ENCODE peak calls at places on chromosome 11, in eight cellular contexts. G is activated T-helper 1 cell treated with anti-CD3 and anti-CD28 coated beads, Interleukin-12 subunit alpha, Interleukin-12 subunit beta, Interleukin-2, Interleukin-4 antibody, amounts not matched to agents 30 ng/mL and 10 ng/mL and 1 ng/mL, durations not matched to agents 14 hours and 24 hours and 36 hours; L is nephron progenitor cell; Y is activated T-cell treated with anti-CD3 and anti-CD28 coated beads, Interleukin-2, amount 50 U/mL, for 72 hours; I is EH; K is GM12865; Q is substantia nigra; O is foreskin fibroblast. E is an unnamed sample.

GRCh38 chr11:111395749-111396148 is 16.7 kb upstream of the POU2AF1 start:
- DNase-seq in G (no peak), Y (no peak), L (no peak), I (no peak), O (no peak), K (peak), Q (no peak), E (no peak)

GRCh38 chr11:112255075-112255739 is 5.5 kb downstream of the PLET1 start:
- DNase-seq in K (no peak), I (peak), Q (no peak), L (no peak), G (no peak), Y (no peak), O (peak), E (peak)

GRCh38 chr11:110410638-110411037 is 19.1 kb upstream of the FDX1 start:
- DNase-seq in K (no peak), L (no peak), I (no peak), G (no peak), Q (no peak), Y (no peak), O (no peak), E (no peak)

GRCh38 chr11:75214411-75214821 is 26.2 kb upstream of the TPBGL start:
- DNase-seq in O (peak), L (peak), K (peak), Y (peak), I (peak), G (peak), Q (peak), E (peak)

GRCh38 chr11:46527586-46527985 is 66.2 kb downstream of the AMBRA1 start:
- DNase-seq in I (no peak), O (no peak), K (no peak), L (no peak), Q (no peak), G (no peak), Y (no peak), E (no peak)

GRCh38 chr11:123054301-123055065 is 7.5 kb downstream of the HSPA8 start:
- DNase-seq in Y (no peak), L (peak), G (no peak), I (peak), Q (peak), O (peak), K (peak), E (no peak)

GRCh38 chr11:88338223-88338661 is 706 bp upstream of the CTSC start:
- DNase-seq in K (peak), L (peak), O (peak), Q (no peak), G (peak), I (peak), Y (peak), E (peak)

GRCh38 chr11:124612567-124613245 is 1.5 kb downstream of the PANX3 start:
- DNase-seq in O (no peak), Q (no peak), L (peak), Y (no peak), K (no peak), I (peak), G (no peak), E (no peak)

GRCh38 chr11:15696069-15696468 is 581.3 kb downstream of the INSC start:
- DNase-seq in G (no peak), L (no peak), Y (no peak), I (no peak), Q (no peak), O (no peak), K (no peak), E (no peak)

GRCh38 chr11:79902493-79902892 is 461.7 kb upstream of the TENM4 start:
- DNase-seq in I (peak), G (no peak), K (no peak), O (no peak), L (no peak), Y (no peak), Q (no peak), E (no peak)

GRCh38 chr11:68832476-68833176 is 9.1 kb downstream of the CPT1A start:
- DNase-seq in G (no peak), K (no peak), Y (no peak), O (no peak), L (no peak), I (peak), Q (no peak), E (peak)